ENCODE peak calls at places on chromosomes 12 and 14, in seven cellular contexts. I, M, Z, H, T, X and Q are unnamed samples. For H3K27me3 and H3K4me1, the result is how much of the 10 kb centered on the place peaks cover.

GRCh38 chr14:34931206-34931605 is 51.6 kb upstream of the SRP54 start:
- DNase-seq in I (no peak), M (no peak), Z (no peak), H (no peak), T (no peak), X (no peak), Q (peak)

GRCh38 chr14:34660796-34661195 is 30.8 kb upstream of the SNX6 start:
- DNase-seq in I (no peak), M (no peak), Z (no peak), H (no peak), T (no peak), X (no peak), Q (no peak)

GRCh38 chr14:69133206-69134125 is 19.5 kb downstream of the DCAF5 start:
- DNase-seq in I (no peak), M (no peak), Z (no peak), H (no peak), T (no peak), X (peak), Q (peak)

GRCh38 chr12:55830601-55831406 is 1.4 kb upstream of the DNAJC14 start:
- DNase-seq in I (no peak), M (peak), Z (peak), H (peak), T (peak), X (peak), Q (peak)

GRCh38 chr12:24742378-24742777 is 206.5 kb downstream of the BCAT1 start:
- DNase-seq in I (no peak), M (no peak), Z (peak), H (peak), T (no peak), X (no peak), Q (no peak)

GRCh38 chr12:27555316-27555715 is 31.3 kb downstream of the PPFIBP1 start:
- DNase-seq in I (no peak), M (no peak), Z (no peak), H (no peak), T (no peak), X (no peak), Q (no peak)

GRCh38 chr12:117225179-117225578 is 34.9 kb upstream of the FBXO21 start:
- DNase-seq in I (no peak), M (no peak), Z (no peak), H (no peak), T (no peak), X (no peak), Q (no peak)

GRCh38 chr12:130826151-130826801 is 12.8 kb downstream of the STX2 start:
- DNase-seq in I (no peak), M (peak), Z (peak), H (peak), T (peak), X (peak), Q (peak)

GRCh38 chr12:74689071-74689655 is 151.5 kb downstream of the ATXN7L3B start:
- DNase-seq in I (no peak), M (no peak), Z (no peak), H (no peak), T (no peak), X (peak), Q (peak)

GRCh38 chr12:45560689-45561088 is 168.8 kb upstream of the ARID2 start:
- DNase-seq in I (no peak), M (no peak), Z (no peak), H (no peak), T (no peak), X (no peak), Q (no peak)

GRCh38 chr12:124359671-124360581 is 65.0 kb downstream of the RFLNA start:
- DNase-seq in I (peak), M (peak), Z (no peak), H (peak), T (peak), X (no peak), Q (peak)

GRCh38 chr14:27384124-27384523 is 786.3 kb upstream of the NOVA1 start:
- DNase-seq in I (peak), M (no peak), Z (no peak), H (no peak), T (no peak), X (no peak), Q (no peak)

GRCh38 chr12:26940820-26941219 is 2.5 kb downstream of the FGFR1OP2 start:
- DNase-seq in I (no peak), M (no peak), Z (peak), H (no peak), T (no peak), X (peak), Q (no peak)

GRCh38 chr14:92540472-92541048 is 27.0 kb downstream of the RIN3 start:
- DNase-seq in I (no peak), M (peak), Z (no peak), H (peak), T (peak), X (peak), Q (peak)

GRCh38 chr14:32078794-32079663 is 1.9 kb downstream of the ARHGAP5 start:
- DNase-seq in I (no peak), M (no peak), Z (no peak), H (no peak), T (no peak), X (peak), Q (peak)

GRCh38 chr14:47044841-47045240 is 393.3 kb upstream of the RPL10L start:
- DNase-seq in I (no peak), M (no peak), Z (no peak), H (no peak), T (peak), X (peak), Q (no peak)

GRCh38 chr14:91245029-91245428 is 525 bp upstream of the GPR68 start:
- DNase-seq in I (no peak), M (no peak), Z (peak), H (no peak), T (no peak), X (no peak), Q (no peak)

GRCh38 chr14:35254736-35255135 is 37.4 kb upstream of the PSMA6 start:
- DNase-seq in I (no peak), M (no peak), Z (no peak), H (no peak), T (no peak), X (no peak), Q (no peak)

GRCh38 chr14:89845346-89845745 is 109.2 kb downstream of the EFCAB11 start:
- DNase-seq in I (no peak), M (no peak), Z (no peak), H (no peak), T (no peak), X (peak), Q (no peak)

GRCh38 chr12:123971770-123972447 is 722 bp downstream of the CCDC92 start:
- DNase-seq in I (peak), M (peak), Z (peak), H (peak), T (peak), X (peak), Q (peak)

GRCh38 chr14:51258788-51259187 is 18.7 kb downstream of the TMX1 start:
- DNase-seq in I (no peak), M (no peak), Z (no peak), H (no peak), T (no peak), X (no peak), Q (no peak)

GRCh38 chr14:69014829-69015259 is 35.7 kb upstream of the ACTN1 start:
- DNase-seq in I (no peak), M (no peak), Z (no peak), H (no peak), T (no peak), X (peak), Q (no peak)

GRCh38 chr12:11513288-11513687 is 117.9 kb upstream of the PRB2 start:
- DNase-seq in I (no peak), M (no peak), Z (no peak), H (no peak), T (no peak), X (peak), Q (no peak)

GRCh38 chr14:101412741-101413140 is 148.6 kb upstream of the DIO3 start:
- DNase-seq in I (no peak), M (no peak), Z (no peak), H (no peak), T (no peak), X (peak), Q (no peak)

GRCh38 chr12:124774462-124775167 is 89.0 kb downstream of the SCARB1 start:
- DNase-seq in I (no peak), M (no peak), Z (peak), H (no peak), T (no peak), X (peak), Q (peak)

GRCh38 chr12:51906452-51907082 is 737 bp upstream of the ACVRL1 start:
- DNase-seq in I (peak), M (no peak), Z (no peak), H (no peak), T (no peak), X (no peak), Q (no peak)

GRCh38 chr12:11746940-11747716 is 97.7 kb downstream of the ETV6 start:
- DNase-seq in I (no peak), M (no peak), Z (no peak), H (no peak), T (no peak), X (no peak), Q (no peak)

DNA sequence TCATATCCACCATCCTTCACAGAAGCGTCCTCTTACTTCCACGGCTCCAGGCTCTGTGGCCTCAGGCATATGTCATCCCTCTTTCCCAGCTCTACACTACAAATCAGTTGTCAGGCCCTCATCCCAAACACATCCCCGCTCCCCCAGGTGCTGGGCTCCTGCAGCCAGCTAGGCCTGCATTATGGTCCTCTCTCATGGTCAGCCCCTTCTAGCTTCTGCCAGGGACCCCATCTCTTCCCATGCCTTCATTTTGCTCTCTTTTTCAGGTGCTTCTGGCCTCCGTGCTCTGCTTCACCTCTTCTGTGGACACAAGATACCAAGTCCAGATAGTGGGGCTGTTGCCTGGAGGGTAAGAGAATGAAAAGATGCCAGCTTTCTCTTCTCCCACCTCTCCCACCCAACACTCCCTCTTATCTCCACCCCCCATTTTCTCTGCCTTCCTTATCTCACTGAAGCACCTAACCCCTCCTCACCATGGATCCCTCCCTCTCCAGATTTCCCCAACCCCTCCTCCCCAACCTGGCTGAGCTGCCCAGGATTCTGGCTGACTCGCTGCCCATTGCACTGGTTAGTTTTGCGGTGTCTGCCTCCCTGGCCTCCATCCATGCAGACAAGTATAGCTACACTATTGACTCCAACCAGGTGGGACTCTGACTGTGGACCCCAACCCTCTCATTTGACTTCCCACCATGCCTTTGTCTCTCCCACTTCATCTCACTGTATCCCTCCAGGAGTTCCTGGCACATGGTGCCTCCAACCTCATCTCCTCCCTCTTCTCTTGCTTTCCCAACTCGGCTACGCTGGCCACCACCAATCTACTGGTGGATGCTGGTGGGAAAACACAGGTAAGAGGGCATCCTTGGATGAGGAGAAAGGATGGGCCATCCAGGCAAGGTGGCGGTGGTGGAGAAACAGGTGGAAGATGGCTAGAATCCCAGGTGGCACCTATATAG is 10.4 kb downstream of the B4GALNT1 start:
- DNase-seq in I (no peak), M (no peak), Z (no peak), H (no peak), T (no peak), X (no peak), Q (no peak)
- H3K27me3 ChIP-seq in I (under half), M (half or more), Z (under half), H (under half), T (under half), X (under half), Q (half or more)

GRCh38 chr12:93500667-93501066 is 33.4 kb downstream of the MRPL42 start:
- DNase-seq in I (no peak), M (no peak), Z (no peak), H (no peak), T (no peak), X (no peak), Q (no peak)
- H3K4me1 ChIP-seq in I (under half), M (under half), Z (under half), H (under half), T (under half), X (under half), Q (under half)

GRCh38 chr14:104639481-104639880 is 34.9 kb upstream of the TMEM179 start:
- DNase-seq in I (no peak), M (no peak), Z (no peak), H (no peak), T (no peak), X (no peak), Q (no peak)

GRCh38 chr14:104637546-104638003 is 33.0 kb upstream of the TMEM179 start:
- DNase-seq in I (no peak), M (no peak), Z (no peak), H (no peak), T (no peak), X (peak), Q (no peak)

GRCh38 chr14:104639889-104640548 is 35.4 kb upstream of the TMEM179 start:
- DNase-seq in I (peak), M (peak), Z (peak), H (peak), T (peak), X (peak), Q (peak)

GRCh38 chr14:104638927-104639450 is 34.4 kb upstream of the TMEM179 start:
- DNase-seq in I (no peak), M (no peak), Z (no peak), H (no peak), T (no peak), X (no peak), Q (no peak)

GRCh38 chr14:104638190-104638589 is 33.6 kb upstream of the TMEM179 start:
- DNase-seq in I (no peak), M (no peak), Z (no peak), H (no peak), T (no peak), X (no peak), Q (no peak)
- H3K27ac ChIP-seq in I (no peak), M (no peak), Z (no peak), H (no peak), T (no peak), X (no peak), Q (no peak)

GRCh38 chr12:114003286-114003685 is 37.2 kb upstream of the RBM19 start:
- DNase-seq in I (no peak), M (no peak), Z (no peak), H (no peak), T (no peak), X (no peak), Q (no peak)
- H3K27me3 ChIP-seq in I (under half), M (under half), Z (under half), H (under half), T (under half), X (under half), Q (under half)